ENCODE peak calls at places on chromosome 17, in seven cellular contexts. Q is T-helper 2 cell treated with Interferon-gamma antibody and Interleukin-4, amounts not matched to agents 5 μg/mL and 100 μg/mL, for 36 hours; F is mucosa of descending colon; I is fibroblast of lung; M is EL; V is IMR-90; J is CD8-positive, alpha-beta memory T cell. U is an unnamed sample.

GRCh38 chr17:62653831-62654829 is 26.7 kb downstream of the MRC2 start:
- DNase-seq in V (peak; percentile 38), M (peak; percentile 60), I (peak; percentile 52), J (no peak), Q (no peak), F (peak; percentile 56), U (peak; percentile 64)

GRCh38 chr17:82388223-82388921 is 16.8 kb downstream of the UTS2R start:
- DNase-seq in V (no peak), I (no peak), M (no peak), Q (no peak), J (no peak), F (peak; percentile 72), U (peak; percentile 76)

GRCh38 chr17:71361691-71362450 is 758.9 kb upstream of the SOX9 start:
- DNase-seq in V (peak; percentile 81), F (no peak), M (no peak), Q (no peak), J (no peak), I (peak; percentile 84), U (no peak)

GRCh38 chr17:74923538-74924249 is 379 bp upstream of the OTOP2 start:
- DNase-seq in J (peak; percentile 57), M (peak; percentile 43), I (peak; percentile 16), V (peak; percentile 27), F (peak; percentile 84), Q (peak; percentile 66), U (peak; percentile 79)

GRCh38 chr17:37744961-37745800 is at the start of gene HNF1B:
- DNase-seq in M (no peak), F (peak; percentile 80), J (no peak), V (no peak), Q (no peak), I (no peak), U (peak; percentile 74)

GRCh38 chr17:63191610-63192009 is 225.6 kb downstream of the TANC2 start:
- DNase-seq in F (no peak), V (no peak), J (no peak), I (no peak), Q (no peak), M (no peak), U (peak; percentile 25)

GRCh38 chr17:44556114-44556853 is 1.0 kb upstream of the FZD2 start:
- DNase-seq in F (no peak), I (peak; percentile 72), J (peak; percentile 10), V (peak; percentile 63), M (peak; percentile 70), Q (peak; percentile 8), U (no peak)

GRCh38 chr17:78935419-78936323 is 10.5 kb upstream of the TIMP2 start:
- DNase-seq in J (no peak), I (peak; percentile 98), Q (no peak), M (peak; percentile 99), V (peak; percentile 99), F (no peak), U (no peak)

GRCh38 chr17:17963066-17963465 is 9.1 kb downstream of the TOM1L2 start:
- DNase-seq in F (no peak), J (no peak), M (no peak), I (no peak), Q (no peak), V (no peak), U (no peak)

GRCh38 chr17:41480136-41480535 is 815 bp downstream of the KRT35 start:
- DNase-seq in Q (no peak), J (no peak), M (no peak), I (no peak), V (no peak), F (no peak), U (no peak)

GRCh38 chr17:73652886-73653480 is 8.7 kb upstream of the SDK2 start:
- DNase-seq in Q (no peak), J (no peak), I (no peak), V (no peak), M (no peak), F (no peak), U (no peak)

GRCh38 chr17:64282753-64283080 is 19.7 kb upstream of the TEX2 start:
- DNase-seq in I (no peak), V (no peak), J (no peak), F (no peak), Q (no peak), M (no peak), U (no peak)

GRCh38 chr17:77493238-77493812 is 352.6 kb downstream of the SEC14L1 start:
- DNase-seq in Q (no peak), J (no peak), V (no peak), F (no peak), I (no peak), M (no peak), U (no peak)

GRCh38 chr17:3260163-3260562 is 38.0 kb downstream of the OR3A1 start:
- DNase-seq in V (no peak), M (no peak), I (no peak), J (no peak), F (no peak), Q (no peak), U (no peak)

GRCh38 chr17:70929226-70929625 is 759.9 kb downstream of the KCNJ2 start:
- DNase-seq in Q (no peak), I (peak; percentile 15), M (no peak), J (no peak), V (peak; percentile 16), F (no peak), U (no peak)

GRCh38 chr17:35053204-35053603 is 10.3 kb downstream of the RFFL start:
- DNase-seq in J (no peak), Q (no peak), I (peak; percentile 7), F (no peak), M (no peak), V (no peak), U (no peak)

GRCh38 chr17:34584805-34585416 is 5.5 kb downstream of the TMEM132E start:
- DNase-seq in J (peak; percentile 12), Q (no peak), V (peak; percentile 2), M (peak; percentile 20), F (no peak), I (peak; percentile 14), U (no peak)

GRCh38 chr17:78497115-78497540 is 80.1 kb downstream of the DNAH17 start:
- DNase-seq in I (peak; percentile 60), Q (peak; percentile 16), V (peak; percentile 72), M (peak; percentile 71), J (peak; percentile 37), F (peak; percentile 70), U (peak; percentile 77)

GRCh38 chr17:60161598-60162330 is 12.0 kb downstream of the CA4 start:
- DNase-seq in V (no peak), F (peak; percentile 25), M (no peak), J (no peak), I (no peak), Q (no peak), U (no peak)

U was measured in right lobe of liver.